ENCODE peak calls at places on chromosome 15, in seven cellular contexts. One of them, this sample, is unnamed.

GRCh38 chr15:88990185-88990679 is 77.1 kb upstream of the MFGE8 start:
- DNase-seq in tibial nerve: no peak
- DNase-seq in tibial artery: no peak
- DNase-seq in A549: peak; percentile 62
- DNase-seq in heart left ventricle: no peak
- DNase-seq in OCI-LY7: no peak
- DNase-seq in trophoblast cell: peak; percentile 76
- DNase-seq in this sample: no peak

GRCh38 chr15:69446947-69447346 is 5.7 kb upstream of the RPLP1 start:
- DNase-seq in tibial nerve: no peak
- DNase-seq in tibial artery: no peak
- DNase-seq in A549: no peak
- DNase-seq in heart left ventricle: no peak
- DNase-seq in OCI-LY7: no peak
- DNase-seq in trophoblast cell: no peak
- DNase-seq in this sample: no peak

GRCh38 chr15:68550498-68551295 is 28.1 kb upstream of the CORO2B start:
- DNase-seq in tibial nerve: peak; percentile 94
- DNase-seq in tibial artery: peak; percentile 83
- DNase-seq in A549: peak; percentile 71
- DNase-seq in heart left ventricle: peak; percentile 83
- DNase-seq in OCI-LY7: peak; percentile 79
- DNase-seq in trophoblast cell: peak; percentile 32
- DNase-seq in this sample: no peak

GRCh38 chr15:52496776-52497470 is 31.8 kb downstream of the MYO5A start:
- DNase-seq in tibial nerve: no peak
- DNase-seq in tibial artery: no peak
- DNase-seq in A549: peak; percentile 44
- DNase-seq in heart left ventricle: no peak
- DNase-seq in OCI-LY7: no peak
- DNase-seq in trophoblast cell: no peak
- DNase-seq in this sample: no peak

GRCh38 chr15:38648116-38648843 is 83.7 kb upstream of the RASGRP1 start:
- DNase-seq in tibial nerve: no peak
- DNase-seq in tibial artery: no peak
- DNase-seq in A549: no peak
- DNase-seq in heart left ventricle: no peak
- DNase-seq in OCI-LY7: no peak
- DNase-seq in trophoblast cell: no peak
- DNase-seq in this sample: no peak

GRCh38 chr15:26038693-26039092 is 175.6 kb upstream of the ATP10A start:
- DNase-seq in tibial nerve: no peak
- DNase-seq in tibial artery: peak; percentile 19
- DNase-seq in A549: no peak
- DNase-seq in heart left ventricle: no peak
- DNase-seq in OCI-LY7: no peak
- DNase-seq in trophoblast cell: no peak
- DNase-seq in this sample: no peak

GRCh38 chr15:75130597-75131268 is 70.9 kb upstream of the C15orf39 start:
- DNase-seq in tibial nerve: no peak
- DNase-seq in tibial artery: no peak
- DNase-seq in A549: no peak
- DNase-seq in heart left ventricle: no peak
- DNase-seq in OCI-LY7: peak; percentile 40
- DNase-seq in trophoblast cell: no peak
- DNase-seq in this sample: no peak

GRCh38 chr15:56832125-56832524 is 86.3 kb upstream of the TCF12 start:
- DNase-seq in tibial nerve: no peak
- DNase-seq in tibial artery: peak; percentile 86
- DNase-seq in A549: peak; percentile 41
- DNase-seq in heart left ventricle: no peak
- DNase-seq in OCI-LY7: no peak
- DNase-seq in trophoblast cell: no peak
- DNase-seq in this sample: no peak

GRCh38 chr15:40949756-40950207 is 3.5 kb upstream of the CHAC1 start:
- DNase-seq in tibial nerve: no peak
- DNase-seq in tibial artery: no peak
- DNase-seq in A549: no peak
- DNase-seq in heart left ventricle: no peak
- DNase-seq in OCI-LY7: no peak
- DNase-seq in trophoblast cell: no peak
- DNase-seq in this sample: no peak

GRCh38 chr15:90895571-90896117 is 7.5 kb upstream of the MAN2A2 start:
- DNase-seq in tibial nerve: no peak
- DNase-seq in tibial artery: no peak
- DNase-seq in A549: peak; percentile 43
- DNase-seq in heart left ventricle: peak; percentile 36
- DNase-seq in OCI-LY7: no peak
- DNase-seq in trophoblast cell: no peak
- DNase-seq in this sample: no peak
- H3K27ac ChIP-seq in tibial nerve: no peak overlapping the region
- H3K27ac ChIP-seq in tibial artery: no peak overlapping the region
- H3K27ac ChIP-seq in A549: no peak overlapping the region
- H3K27ac ChIP-seq in heart left ventricle: no peak overlapping the region
- H3K27ac ChIP-seq in OCI-LY7: no peak overlapping the region
- H3K27ac ChIP-seq in trophoblast cell: no peak overlapping the region
- H3K27ac ChIP-seq in this sample: no peak overlapping the region

GRCh38 chr15:93028632-93029612 is 60.1 kb downstream of the RGMA start:
- DNase-seq in tibial nerve: peak; percentile 71
- DNase-seq in tibial artery: peak; percentile 98
- DNase-seq in A549: no peak
- DNase-seq in heart left ventricle: peak; percentile 89
- DNase-seq in OCI-LY7: no peak
- DNase-seq in trophoblast cell: peak; percentile 55
- DNase-seq in this sample: no peak
- H3K27ac ChIP-seq in tibial nerve: peak overlapping the region; percentile 94
- H3K27ac ChIP-seq in tibial artery: peak overlapping the region; percentile 93
- H3K27ac ChIP-seq in A549: peak overlapping the region; percentile 23
- H3K27ac ChIP-seq in heart left ventricle: peak overlapping the region; percentile 96
- H3K27ac ChIP-seq in OCI-LY7: no peak overlapping the region
- H3K27ac ChIP-seq in trophoblast cell: no peak overlapping the region
- H3K27ac ChIP-seq in this sample: peak overlapping the region; percentile 88

DNA sequence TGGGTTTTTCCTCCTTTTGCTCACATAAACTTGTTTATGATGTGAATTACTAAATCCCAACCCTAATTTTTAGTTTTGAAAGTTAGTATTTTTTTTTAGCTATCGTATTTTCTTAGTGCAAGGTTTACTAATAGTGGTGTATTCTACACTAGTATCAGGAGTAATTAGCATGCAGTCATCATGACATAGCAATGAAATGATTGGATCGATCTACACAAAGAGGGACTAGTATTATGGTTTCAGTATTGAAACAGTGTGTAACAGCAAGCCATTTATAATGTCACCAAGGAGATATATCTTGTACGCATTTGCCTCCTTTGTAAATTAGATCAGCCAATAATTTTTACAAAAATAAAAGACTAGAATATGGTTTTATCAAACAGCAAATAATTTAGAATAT is 38.7 kb downstream of the RNF111 start:
- DNase-seq in tibial nerve: no peak
- DNase-seq in tibial artery: no peak
- DNase-seq in A549: no peak
- DNase-seq in heart left ventricle: no peak
- DNase-seq in OCI-LY7: no peak
- DNase-seq in trophoblast cell: no peak
- DNase-seq in this sample: no peak
- H3K27ac ChIP-seq in tibial nerve: no peak overlapping the region
- H3K27ac ChIP-seq in tibial artery: no peak overlapping the region
- H3K27ac ChIP-seq in A549: no peak overlapping the region
- H3K27ac ChIP-seq in heart left ventricle: no peak overlapping the region
- H3K27ac ChIP-seq in OCI-LY7: no peak overlapping the region
- H3K27ac ChIP-seq in trophoblast cell: no peak overlapping the region
- H3K27ac ChIP-seq in this sample: no peak overlapping the region

GRCh38 chr15:63837032-63837431 is 3.3 kb upstream of the HERC1 start:
- DNase-seq in tibial nerve: no peak
- DNase-seq in tibial artery: no peak
- DNase-seq in A549: no peak
- DNase-seq in heart left ventricle: no peak
- DNase-seq in OCI-LY7: no peak
- DNase-seq in trophoblast cell: no peak
- DNase-seq in this sample: no peak
- H3K27ac ChIP-seq in tibial nerve: no peak overlapping the region
- H3K27ac ChIP-seq in tibial artery: no peak overlapping the region
- H3K27ac ChIP-seq in A549: no peak overlapping the region
- H3K27ac ChIP-seq in heart left ventricle: no peak overlapping the region
- H3K27ac ChIP-seq in OCI-LY7: no peak overlapping the region
- H3K27ac ChIP-seq in trophoblast cell: no peak overlapping the region
- H3K27ac ChIP-seq in this sample: peak overlapping the region; percentile 61

DNA sequence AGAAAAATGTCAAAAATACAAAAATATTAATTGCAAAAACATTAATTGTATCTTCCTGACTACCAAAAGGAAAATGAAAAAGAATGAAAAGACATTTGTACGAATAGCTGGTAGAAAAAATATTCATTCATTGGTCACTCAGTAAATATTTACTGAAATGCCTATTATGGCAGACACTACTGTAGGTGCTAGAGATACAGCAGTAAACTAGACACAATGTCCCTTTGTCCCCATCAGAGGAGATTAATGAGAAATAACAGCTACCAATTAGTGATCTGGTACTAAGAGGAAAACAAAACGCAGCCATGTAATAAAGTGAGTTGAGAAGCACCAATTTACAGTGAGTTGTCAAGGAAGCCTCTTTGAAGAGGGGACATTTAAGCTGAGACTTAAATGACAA is 73.3 kb downstream of the PEAK1 start:
- DNase-seq in tibial nerve: no peak
- DNase-seq in tibial artery: no peak
- DNase-seq in A549: no peak
- DNase-seq in heart left ventricle: no peak
- DNase-seq in OCI-LY7: no peak
- DNase-seq in trophoblast cell: no peak
- DNase-seq in this sample: no peak
- H3K27ac ChIP-seq in tibial nerve: no peak overlapping the region
- H3K27ac ChIP-seq in tibial artery: no peak overlapping the region
- H3K27ac ChIP-seq in A549: no peak overlapping the region
- H3K27ac ChIP-seq in heart left ventricle: peak overlapping the region; percentile 57
- H3K27ac ChIP-seq in OCI-LY7: no peak overlapping the region
- H3K27ac ChIP-seq in trophoblast cell: no peak overlapping the region
- H3K27ac ChIP-seq in this sample: no peak overlapping the region

GRCh38 chr15:58495836-58496501 is 64.2 kb downstream of the LIPC start:
- DNase-seq in tibial nerve: no peak
- DNase-seq in tibial artery: no peak
- DNase-seq in A549: no peak
- DNase-seq in heart left ventricle: no peak
- DNase-seq in OCI-LY7: no peak
- DNase-seq in trophoblast cell: no peak
- DNase-seq in this sample: no peak
- H3K27ac ChIP-seq in tibial nerve: no peak overlapping the region
- H3K27ac ChIP-seq in tibial artery: no peak overlapping the region
- H3K27ac ChIP-seq in A549: no peak overlapping the region
- H3K27ac ChIP-seq in heart left ventricle: no peak overlapping the region
- H3K27ac ChIP-seq in OCI-LY7: no peak overlapping the region
- H3K27ac ChIP-seq in trophoblast cell: no peak overlapping the region
- H3K27ac ChIP-seq in this sample: no peak overlapping the region

GRCh38 chr15:79981861-79982455 is 11.0 kb upstream of the BCL2A1 start:
- DNase-seq in tibial nerve: no peak
- DNase-seq in tibial artery: no peak
- DNase-seq in A549: no peak
- DNase-seq in heart left ventricle: no peak
- DNase-seq in OCI-LY7: no peak
- DNase-seq in trophoblast cell: no peak
- DNase-seq in this sample: no peak
- H3K27ac ChIP-seq in tibial nerve: no peak overlapping the region
- H3K27ac ChIP-seq in tibial artery: no peak overlapping the region
- H3K27ac ChIP-seq in A549: no peak overlapping the region
- H3K27ac ChIP-seq in heart left ventricle: peak overlapping the region; percentile 64
- H3K27ac ChIP-seq in OCI-LY7: no peak overlapping the region
- H3K27ac ChIP-seq in trophoblast cell: no peak overlapping the region
- H3K27ac ChIP-seq in this sample: no peak overlapping the region